ENCODE peak calls at places on chromosomes 1 and 21, in six cellular contexts. One of them, this sample, is unnamed.

GRCh38 chr1:192702212-192702993 is 66.5 kb downstream of the RGS13 start:
- DNase-seq in fibroblast of lung: peak; percentile 89
- DNase-seq in tibial artery: no peak
- DNase-seq in Caco-2: no peak
- DNase-seq in endothelial cell of umbilical vein: peak; percentile 52
- DNase-seq in lung: no peak
- DNase-seq in this sample: no peak

GRCh38 chr1:53539226-53539625 is 80.0 kb downstream of the DMRTB1 start:
- DNase-seq in fibroblast of lung: no peak
- DNase-seq in tibial artery: no peak
- DNase-seq in Caco-2: no peak
- DNase-seq in endothelial cell of umbilical vein: no peak
- DNase-seq in lung: no peak
- DNase-seq in this sample: no peak

GRCh38 chr21:27045281-27045985 is 78.5 kb upstream of the ADAMTS5 start:
- DNase-seq in fibroblast of lung: peak; percentile 27
- DNase-seq in tibial artery: no peak
- DNase-seq in Caco-2: no peak
- DNase-seq in endothelial cell of umbilical vein: no peak
- DNase-seq in lung: no peak
- DNase-seq in this sample: no peak

GRCh38 chr1:212235848-212236247 is 49.4 kb upstream of the PPP2R5A start:
- DNase-seq in fibroblast of lung: no peak
- DNase-seq in tibial artery: no peak
- DNase-seq in Caco-2: no peak
- DNase-seq in endothelial cell of umbilical vein: no peak
- DNase-seq in lung: no peak
- DNase-seq in this sample: no peak

GRCh38 chr1:203537806-203538464 is 44.0 kb downstream of the OPTC start:
- DNase-seq in fibroblast of lung: peak; percentile 75
- DNase-seq in tibial artery: no peak
- DNase-seq in Caco-2: peak; percentile 88
- DNase-seq in endothelial cell of umbilical vein: no peak
- DNase-seq in lung: peak; percentile 50
- DNase-seq in this sample: no peak

GRCh38 chr1:218665216-218665615 is 320.1 kb downstream of the TGFB2 start:
- DNase-seq in fibroblast of lung: peak; percentile 73
- DNase-seq in tibial artery: peak; percentile 89
- DNase-seq in Caco-2: no peak
- DNase-seq in endothelial cell of umbilical vein: peak; percentile 36
- DNase-seq in lung: peak; percentile 34
- DNase-seq in this sample: no peak

GRCh38 chr1:56265205-56265604 is 314.2 kb downstream of the PLPP3 start:
- DNase-seq in fibroblast of lung: no peak
- DNase-seq in tibial artery: no peak
- DNase-seq in Caco-2: no peak
- DNase-seq in endothelial cell of umbilical vein: no peak
- DNase-seq in lung: no peak
- DNase-seq in this sample: no peak

GRCh38 chr1:160981584-160982411 is 27.2 kb upstream of the ITLN2 start:
- DNase-seq in fibroblast of lung: no peak
- DNase-seq in tibial artery: no peak
- DNase-seq in Caco-2: no peak
- DNase-seq in endothelial cell of umbilical vein: no peak
- DNase-seq in lung: no peak
- DNase-seq in this sample: no peak

GRCh38 chr1:9281907-9282306 is 10.8 kb upstream of the SPSB1 start:
- DNase-seq in fibroblast of lung: no peak
- DNase-seq in tibial artery: no peak
- DNase-seq in Caco-2: no peak
- DNase-seq in endothelial cell of umbilical vein: no peak
- DNase-seq in lung: no peak
- DNase-seq in this sample: no peak

GRCh38 chr1:206498685-206499084 is 8.6 kb upstream of the RASSF5 start:
- DNase-seq in fibroblast of lung: no peak
- DNase-seq in tibial artery: no peak
- DNase-seq in Caco-2: peak; percentile 67
- DNase-seq in endothelial cell of umbilical vein: no peak
- DNase-seq in lung: no peak
- DNase-seq in this sample: no peak

GRCh38 chr1:186828612-186829542 is at the start of gene PLA2G4A:
- DNase-seq in fibroblast of lung: peak; percentile 82
- DNase-seq in tibial artery: peak; percentile 63
- DNase-seq in Caco-2: peak; percentile 44
- DNase-seq in endothelial cell of umbilical vein: peak; percentile 87
- DNase-seq in lung: peak; percentile 57
- DNase-seq in this sample: no peak

GRCh38 chr1:1194723-1195122 is 11.7 kb downstream of the TNFRSF18 start:
- DNase-seq in fibroblast of lung: peak; percentile 28
- DNase-seq in tibial artery: no peak
- DNase-seq in Caco-2: no peak
- DNase-seq in endothelial cell of umbilical vein: no peak
- DNase-seq in lung: no peak
- DNase-seq in this sample: no peak

GRCh38 chr1:76230894-76231293 is 156.3 kb downstream of the ST6GALNAC3 start:
- DNase-seq in fibroblast of lung: no peak
- DNase-seq in tibial artery: no peak
- DNase-seq in Caco-2: no peak
- DNase-seq in endothelial cell of umbilical vein: no peak
- DNase-seq in lung: no peak
- DNase-seq in this sample: no peak

GRCh38 chr1:11880911-11881748 is 22.4 kb upstream of the NPPB start:
- DNase-seq in fibroblast of lung: no peak
- DNase-seq in tibial artery: no peak
- DNase-seq in Caco-2: no peak
- DNase-seq in endothelial cell of umbilical vein: no peak
- DNase-seq in lung: no peak
- DNase-seq in this sample: no peak

GRCh38 chr21:40383951-40384350 is 463.0 kb downstream of the DSCAM start:
- DNase-seq in fibroblast of lung: no peak
- DNase-seq in tibial artery: no peak
- DNase-seq in Caco-2: no peak
- DNase-seq in endothelial cell of umbilical vein: no peak
- DNase-seq in lung: no peak
- DNase-seq in this sample: no peak

GRCh38 chr1:110581637-110582036 is 24.5 kb downstream of the KCNA2 start:
- DNase-seq in fibroblast of lung: no peak
- DNase-seq in tibial artery: no peak
- DNase-seq in Caco-2: no peak
- DNase-seq in endothelial cell of umbilical vein: no peak
- DNase-seq in lung: no peak
- DNase-seq in this sample: no peak

GRCh38 chr1:110579460-110579859 is 26.7 kb downstream of the KCNA2 start:
- DNase-seq in fibroblast of lung: no peak
- DNase-seq in tibial artery: no peak
- DNase-seq in Caco-2: no peak
- DNase-seq in endothelial cell of umbilical vein: no peak
- DNase-seq in lung: no peak
- DNase-seq in this sample: no peak

GRCh38 chr1:110572751-110573150 is 33.4 kb downstream of the KCNA2 start:
- DNase-seq in fibroblast of lung: no peak
- DNase-seq in tibial artery: no peak
- DNase-seq in Caco-2: no peak
- DNase-seq in endothelial cell of umbilical vein: no peak
- DNase-seq in lung: no peak
- DNase-seq in this sample: no peak

GRCh38 chr1:110580244-110580643 is 25.9 kb downstream of the KCNA2 start:
- DNase-seq in fibroblast of lung: no peak
- DNase-seq in tibial artery: peak; percentile 86
- DNase-seq in Caco-2: no peak
- DNase-seq in endothelial cell of umbilical vein: no peak
- DNase-seq in lung: no peak
- DNase-seq in this sample: no peak

DNA sequence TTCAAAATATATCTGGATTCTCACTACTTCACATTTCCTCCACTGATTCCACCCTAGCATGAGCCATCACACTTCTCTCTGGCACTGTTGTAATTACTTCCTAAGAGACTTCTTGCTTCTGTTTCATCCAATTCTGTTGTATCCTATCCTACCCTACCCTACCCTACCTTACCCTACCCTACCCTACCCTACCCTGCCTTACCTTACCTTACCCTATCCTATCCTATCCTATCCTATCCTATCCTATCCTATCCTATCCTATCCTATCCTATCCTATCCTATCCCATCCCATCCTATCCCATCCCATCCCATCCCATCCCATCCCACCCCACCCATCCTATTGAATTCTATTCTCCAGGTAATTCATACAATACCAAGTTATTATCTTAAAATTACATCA is 29.7 kb downstream of the KCNA2 start:
- DNase-seq in fibroblast of lung: no peak
- DNase-seq in tibial artery: no peak
- DNase-seq in Caco-2: no peak
- DNase-seq in endothelial cell of umbilical vein: no peak
- DNase-seq in lung: no peak
- DNase-seq in this sample: no peak
- H3K27me3 ChIP-seq in fibroblast of lung: no peaks in the 10 kb centered on the region
- H3K27me3 ChIP-seq in tibial artery: no peaks in the 10 kb centered on the region
- H3K27me3 ChIP-seq in Caco-2: no peaks in the 10 kb centered on the region
- H3K27me3 ChIP-seq in endothelial cell of umbilical vein: no peaks in the 10 kb centered on the region
- H3K27me3 ChIP-seq in lung: no peaks in the 10 kb centered on the region
- H3K27me3 ChIP-seq in this sample: no peaks in the 10 kb centered on the region

GRCh38 chr1:99281109-99281508 is 16.8 kb downstream of the PLPPR4 start:
- DNase-seq in fibroblast of lung: no peak
- DNase-seq in tibial artery: no peak
- DNase-seq in Caco-2: no peak
- DNase-seq in endothelial cell of umbilical vein: no peak
- DNase-seq in lung: no peak
- DNase-seq in this sample: no peak

GRCh38 chr1:99282536-99282935 is 18.2 kb downstream of the PLPPR4 start:
- DNase-seq in fibroblast of lung: no peak
- DNase-seq in tibial artery: no peak
- DNase-seq in Caco-2: no peak
- DNase-seq in endothelial cell of umbilical vein: no peak
- DNase-seq in lung: no peak
- DNase-seq in this sample: no peak

GRCh38 chr1:99277066-99277465 is 12.8 kb downstream of the PLPPR4 start:
- DNase-seq in fibroblast of lung: no peak
- DNase-seq in tibial artery: no peak
- DNase-seq in Caco-2: no peak
- DNase-seq in endothelial cell of umbilical vein: no peak
- DNase-seq in lung: no peak
- DNase-seq in this sample: no peak

GRCh38 chr1:99279525-99279924 is 15.2 kb downstream of the PLPPR4 start:
- DNase-seq in fibroblast of lung: no peak
- DNase-seq in tibial artery: no peak
- DNase-seq in Caco-2: no peak
- DNase-seq in endothelial cell of umbilical vein: no peak
- DNase-seq in lung: no peak
- DNase-seq in this sample: no peak
- H3K27me3 ChIP-seq in fibroblast of lung: no peaks in the 10 kb centered on the region
- H3K27me3 ChIP-seq in tibial artery: no peaks in the 10 kb centered on the region
- H3K27me3 ChIP-seq in Caco-2: no peaks in the 10 kb centered on the region
- H3K27me3 ChIP-seq in endothelial cell of umbilical vein: peaks cover 3% of the 10 kb centered on the region
- H3K27me3 ChIP-seq in lung: no peaks in the 10 kb centered on the region
- H3K27me3 ChIP-seq in this sample: no peaks in the 10 kb centered on the region

GRCh38 chr1:40786995-40787705 is 3.6 kb downstream of the KCNQ4 start:
- DNase-seq in fibroblast of lung: no peak
- DNase-seq in tibial artery: no peak
- DNase-seq in Caco-2: no peak
- DNase-seq in endothelial cell of umbilical vein: no peak
- DNase-seq in lung: no peak
- DNase-seq in this sample: no peak

GRCh38 chr1:40788561-40789341 is 5.2 kb downstream of the KCNQ4 start:
- DNase-seq in fibroblast of lung: no peak
- DNase-seq in tibial artery: no peak
- DNase-seq in Caco-2: no peak
- DNase-seq in endothelial cell of umbilical vein: no peak
- DNase-seq in lung: no peak
- DNase-seq in this sample: no peak

GRCh38 chr1:40789675-40790430 is 6.3 kb downstream of the KCNQ4 start:
- DNase-seq in fibroblast of lung: no peak
- DNase-seq in tibial artery: no peak
- DNase-seq in Caco-2: no peak
- DNase-seq in endothelial cell of umbilical vein: no peak
- DNase-seq in lung: no peak
- DNase-seq in this sample: no peak

GRCh38 chr1:40787733-40788560 is 4.4 kb downstream of the KCNQ4 start:
- DNase-seq in fibroblast of lung: no peak
- DNase-seq in tibial artery: no peak
- DNase-seq in Caco-2: no peak
- DNase-seq in endothelial cell of umbilical vein: no peak
- DNase-seq in lung: no peak
- DNase-seq in this sample: no peak

GRCh38 chr1:40789342-40789598 is 5.7 kb downstream of the KCNQ4 start:
- DNase-seq in fibroblast of lung: no peak
- DNase-seq in tibial artery: no peak
- DNase-seq in Caco-2: no peak
- DNase-seq in endothelial cell of umbilical vein: no peak
- DNase-seq in lung: no peak
- DNase-seq in this sample: no peak
- H3K27me3 ChIP-seq in fibroblast of lung: peaks cover 34% of the 10 kb centered on the region
- H3K27me3 ChIP-seq in tibial artery: no peaks in the 10 kb centered on the region
- H3K27me3 ChIP-seq in Caco-2: no peaks in the 10 kb centered on the region
- H3K27me3 ChIP-seq in endothelial cell of umbilical vein: peaks cover 22% of the 10 kb centered on the region
- H3K27me3 ChIP-seq in lung: no peaks in the 10 kb centered on the region
- H3K27me3 ChIP-seq in this sample: peaks cover 8% of the 10 kb centered on the region

GRCh38 chr1:14735861-14736260 is 137.4 kb downstream of the KAZN start:
- DNase-seq in fibroblast of lung: no peak
- DNase-seq in tibial artery: no peak
- DNase-seq in Caco-2: no peak
- DNase-seq in endothelial cell of umbilical vein: no peak
- DNase-seq in lung: no peak
- DNase-seq in this sample: no peak

GRCh38 chr1:14739433-14739832 is 140.9 kb downstream of the KAZN start:
- DNase-seq in fibroblast of lung: no peak
- DNase-seq in tibial artery: no peak
- DNase-seq in Caco-2: no peak
- DNase-seq in endothelial cell of umbilical vein: no peak
- DNase-seq in lung: no peak
- DNase-seq in this sample: no peak

GRCh38 chr1:14738235-14738634 is 139.8 kb downstream of the KAZN start:
- DNase-seq in fibroblast of lung: no peak
- DNase-seq in tibial artery: no peak
- DNase-seq in Caco-2: no peak
- DNase-seq in endothelial cell of umbilical vein: no peak
- DNase-seq in lung: no peak
- DNase-seq in this sample: no peak

GRCh38 chr1:14738647-14739046 is 140.2 kb downstream of the KAZN start:
- DNase-seq in fibroblast of lung: no peak
- DNase-seq in tibial artery: no peak
- DNase-seq in Caco-2: no peak
- DNase-seq in endothelial cell of umbilical vein: no peak
- DNase-seq in lung: no peak
- DNase-seq in this sample: no peak

DNA sequence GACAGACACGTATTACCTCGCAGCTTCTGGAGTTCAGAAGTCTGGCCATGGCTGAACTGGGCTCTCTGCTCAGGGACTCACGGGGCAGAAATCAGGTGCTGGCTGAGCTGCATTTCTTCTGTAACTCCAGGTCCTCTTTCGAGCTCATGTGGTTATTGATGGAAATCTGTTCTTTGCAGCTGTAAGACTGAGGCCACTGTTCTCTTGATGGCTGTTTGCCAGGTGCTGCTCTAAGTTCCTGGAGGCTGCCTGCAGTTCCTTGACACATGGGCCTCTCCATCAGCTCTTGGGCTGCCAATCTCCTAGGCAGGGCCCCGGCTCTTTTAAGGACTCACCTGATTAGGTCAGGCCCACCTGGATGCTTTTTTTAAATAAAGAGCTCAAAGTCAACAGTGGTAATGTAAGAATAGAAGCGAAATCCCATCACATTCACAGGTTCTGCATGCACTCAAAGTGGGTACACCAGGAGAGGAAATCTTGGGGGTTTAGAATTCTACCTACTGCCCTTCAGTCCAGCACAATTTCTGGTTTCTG is 139.1 kb downstream of the KAZN start:
- DNase-seq in fibroblast of lung: no peak
- DNase-seq in tibial artery: no peak
- DNase-seq in Caco-2: no peak
- DNase-seq in endothelial cell of umbilical vein: no peak
- DNase-seq in lung: no peak
- DNase-seq in this sample: no peak
- H3K27me3 ChIP-seq in fibroblast of lung: no peaks in the 10 kb centered on the region
- H3K27me3 ChIP-seq in tibial artery: no peaks in the 10 kb centered on the region
- H3K27me3 ChIP-seq in Caco-2: no peaks in the 10 kb centered on the region
- H3K27me3 ChIP-seq in endothelial cell of umbilical vein: no peaks in the 10 kb centered on the region
- H3K27me3 ChIP-seq in lung: no peaks in the 10 kb centered on the region
- H3K27me3 ChIP-seq in this sample: no peaks in the 10 kb centered on the region

This sample was measured in effector memory CD4-positive, alpha-beta T cell.